ENCODE peak calls at places on chromosomes 1 and 21, in six cellular contexts. S is stomach, P is aorta, K is A549, V is esophagus muscularis mucosa, Y is astrocyte. U is an unnamed sample. For H3K4me1, the result is how much of the 10 kb centered on the place peaks cover.

GRCh38 chr21:41402231-41402630 is 23.8 kb upstream of the MX1 start:
- DNase-seq in K (no peak), P (peak), S (no peak), V (no peak), Y (no peak), U (peak)

GRCh38 chr1:92482665-92483441 is 3.9 kb downstream of the GFI1 start:
- DNase-seq in K (no peak), P (no peak), V (no peak), S (no peak), Y (no peak), U (no peak)

GRCh38 chr1:162179121-162179520 is 109.6 kb downstream of the NOS1AP start:
- DNase-seq in P (no peak), Y (no peak), K (no peak), V (no peak), S (peak), U (no peak)

GRCh38 chr1:79005945-79006344 is 585 bp downstream of the ADGRL4 start:
- DNase-seq in P (no peak), S (no peak), K (no peak), V (no peak), Y (peak), U (no peak)

GRCh38 chr1:198788561-198789064 is 149.8 kb downstream of the PTPRC start:
- DNase-seq in V (no peak), P (no peak), K (no peak), S (no peak), Y (no peak), U (no peak)

GRCh38 chr1:167090289-167090942 is at the start of gene GPA33:
- DNase-seq in V (no peak), K (no peak), S (no peak), Y (no peak), P (no peak), U (no peak)

GRCh38 chr1:108554682-108555081 is 5.2 kb upstream of the EEIG2 start:
- DNase-seq in K (no peak), Y (no peak), P (no peak), S (no peak), V (no peak), U (no peak)

GRCh38 chr1:55723001-55723400 is 507.8 kb upstream of the USP24 start:
- DNase-seq in K (no peak), S (no peak), V (no peak), P (no peak), Y (peak), U (no peak)

GRCh38 chr1:56064705-56065104 is 514.7 kb downstream of the PLPP3 start:
- DNase-seq in V (no peak), K (peak), P (no peak), Y (no peak), S (no peak), U (no peak)

GRCh38 chr1:166172106-166172505 is 5.3 kb upstream of the FAM78B start:
- DNase-seq in K (no peak), Y (no peak), S (no peak), V (no peak), P (no peak), U (no peak)

GRCh38 chr1:93672069-93672468 is 9.6 kb downstream of the BCAR3 start:
- DNase-seq in S (peak), K (peak), Y (peak), V (no peak), P (no peak), U (peak)

GRCh38 chr21:45643021-45643980 is at the start of gene PCBP3:
- DNase-seq in V (peak), K (peak), P (peak), Y (peak), S (peak), U (peak)

GRCh38 chr1:71049951-71050598 is 2.5 kb upstream of the PTGER3 start:
- DNase-seq in Y (peak), K (peak), V (no peak), P (no peak), S (no peak), U (no peak)

GRCh38 chr1:26409191-26409751 is 1.3 kb upstream of the LIN28A start:
- DNase-seq in P (no peak), S (no peak), V (no peak), Y (no peak), K (peak), U (no peak)

GRCh38 chr1:8660455-8660854 is 157.0 kb downstream of the RERE start:
- DNase-seq in V (no peak), S (no peak), P (peak), K (no peak), Y (peak), U (peak)

GRCh38 chr1:212640223-212640885 is 31.8 kb downstream of the ATF3 start:
- DNase-seq in K (no peak), Y (no peak), S (no peak), P (no peak), V (no peak), U (no peak)

GRCh38 chr1:159007734-159008133 is 2.0 kb upstream of the IFI16 start:
- DNase-seq in V (no peak), K (no peak), P (no peak), S (no peak), Y (no peak), U (no peak)

GRCh38 chr1:44786138-44786840 is 1.7 kb downstream of the BEST4 start:
- DNase-seq in K (peak), V (no peak), S (peak), P (peak), Y (peak), U (peak)

GRCh38 chr21:28801906-28802305 is 190.8 kb downstream of the LTN1 start:
- DNase-seq in V (no peak), Y (no peak), S (no peak), P (no peak), K (no peak), U (no peak)

GRCh38 chr21:37699024-37699770 is 217.1 kb downstream of the KCNJ6 start:
- DNase-seq in S (no peak), V (no peak), Y (no peak), P (no peak), K (no peak), U (no peak)

GRCh38 chr1:193019442-193020026 is 39.6 kb downstream of the UCHL5 start:
- DNase-seq in S (no peak), K (peak), P (no peak), V (no peak), Y (peak), U (no peak)

GRCh38 chr1:160907976-160908375 is 23.0 kb upstream of the ITLN1 start:
- DNase-seq in P (no peak), Y (peak), S (peak), V (no peak), K (no peak), U (no peak)

GRCh38 chr1:37734629-37735591 is 30.0 kb downstream of the EPHA10 start:
- DNase-seq in K (no peak), V (no peak), P (peak), Y (no peak), S (no peak), U (no peak)

GRCh38 chr1:181033799-181034391 is at the start of gene MR1:
- DNase-seq in V (peak), K (peak), Y (peak), P (no peak), S (no peak), U (no peak)

DNA sequence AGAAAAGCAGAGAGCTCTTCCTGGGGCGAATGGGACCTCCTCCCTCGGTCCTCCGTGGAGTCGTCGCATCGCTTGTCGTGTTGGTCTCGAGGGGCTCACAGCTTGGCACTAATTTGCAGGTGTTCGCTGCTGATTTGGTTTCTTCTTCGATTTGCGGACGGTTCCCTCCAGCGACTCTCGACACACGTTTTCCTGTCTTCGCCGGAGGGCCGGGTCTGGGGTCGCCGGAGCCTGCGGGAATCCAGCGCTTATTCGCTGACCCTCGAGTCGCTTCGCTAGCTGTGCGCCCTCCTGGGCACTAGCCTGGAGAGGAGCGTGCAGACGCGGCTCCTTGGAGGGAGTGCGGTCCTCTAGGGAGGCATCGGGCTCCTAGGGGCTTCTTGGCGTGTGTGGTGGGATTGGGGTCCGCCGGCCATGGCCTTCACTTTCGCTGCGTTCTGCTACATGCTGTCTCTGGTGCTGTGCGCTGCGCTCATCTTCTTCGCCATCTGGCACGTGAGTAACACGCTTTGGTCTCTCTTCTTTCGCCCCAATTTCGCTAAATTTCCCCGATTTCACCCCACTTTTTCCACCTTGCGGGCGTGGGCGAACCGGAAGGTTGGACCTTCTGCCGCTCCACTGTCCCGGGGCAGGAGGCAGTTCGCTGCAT is 768 bp downstream of the CNIH3 start:
- DNase-seq in P (no peak), K (no peak), Y (no peak), S (no peak), V (no peak), U (no peak)
- H3K4me3 ChIP-seq in P (no peak), K (peak), Y (peak), S (peak), V (peak), U (peak)

GRCh38 chr1:201406831-201407406 is 7.8 kb upstream of the LAD1 start:
- DNase-seq in K (peak), V (no peak), P (no peak), S (peak), Y (no peak), U (no peak)

GRCh38 chr1:201408176-201408814 is 9.2 kb upstream of the LAD1 start:
- DNase-seq in K (peak), P (peak), S (peak), V (no peak), Y (peak), U (peak)

GRCh38 chr1:201411292-201411691 is 10.2 kb downstream of the TNNI1 start:
- DNase-seq in V (no peak), K (no peak), P (no peak), S (no peak), Y (no peak), U (no peak)

GRCh38 chr1:201408815-201409200 is 9.7 kb upstream of the LAD1 start:
- DNase-seq in K (no peak), S (no peak), P (no peak), Y (no peak), V (no peak), U (no peak)

DNA sequence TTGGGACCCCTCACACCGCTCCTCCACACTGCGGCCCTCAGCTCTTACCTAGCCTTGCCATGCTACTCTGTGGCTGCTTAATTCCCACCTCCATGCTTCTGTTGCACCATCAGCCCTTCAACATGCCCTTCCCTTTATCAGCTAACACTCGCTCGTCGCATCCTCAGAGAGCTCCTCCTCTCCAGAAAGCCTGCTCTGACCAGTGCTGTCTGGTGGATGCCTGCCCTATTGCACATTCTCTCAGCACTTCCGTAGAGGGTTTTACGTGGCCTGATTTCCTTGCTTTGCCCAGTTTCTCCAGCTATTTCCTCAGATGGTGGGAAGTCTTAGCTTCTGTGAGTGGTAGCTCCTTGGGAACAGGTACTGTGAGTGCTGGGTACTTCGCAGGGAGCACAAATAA is 10.3 kb upstream of the LAD1 start:
- DNase-seq in K (no peak), V (no peak), P (no peak), Y (no peak), S (no peak), U (no peak)
- H3K4me1 ChIP-seq in K (under half), V (under half), P (under half), Y (under half), S (under half), U (under half)

DNA sequence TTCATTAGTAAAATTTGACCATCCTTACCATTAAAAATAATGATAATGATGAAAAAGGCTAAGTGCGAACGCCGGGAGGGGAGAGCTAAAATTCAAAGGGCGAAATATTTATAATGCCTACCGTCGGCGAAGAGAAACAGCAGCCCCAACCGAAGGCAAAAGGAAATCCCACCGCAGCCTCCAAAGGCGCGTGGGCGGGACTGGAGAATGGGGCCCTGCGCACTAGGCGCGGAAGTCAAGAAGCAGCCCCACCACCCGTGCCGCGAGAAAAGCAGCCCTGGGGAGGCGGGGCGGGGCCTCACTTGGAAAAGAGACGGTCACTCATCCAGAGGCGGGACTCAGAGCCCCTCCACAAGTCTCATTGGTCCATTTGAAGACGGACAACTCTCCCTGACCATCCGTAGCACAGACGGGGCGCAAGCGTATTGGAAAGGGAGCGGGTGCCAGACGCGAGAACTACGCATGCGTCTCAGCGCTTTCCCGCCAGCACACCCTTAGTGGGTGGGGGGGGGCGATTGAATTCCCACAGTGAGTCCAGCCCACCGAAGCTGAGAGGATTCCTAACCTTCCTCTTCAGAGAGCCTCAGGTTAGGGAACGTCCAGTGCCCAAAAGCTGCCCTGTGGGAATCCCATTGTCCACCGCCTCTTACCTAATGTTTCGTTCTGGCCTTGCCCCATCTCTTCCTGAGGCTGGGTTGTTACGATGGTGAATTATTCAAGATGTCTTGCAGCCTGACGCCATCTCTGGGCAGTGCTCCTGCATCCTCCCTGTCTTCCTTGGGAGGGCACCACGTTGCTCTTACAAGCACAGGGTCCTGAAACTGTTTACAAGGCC is 19.0 kb downstream of the MTX1 start:
- DNase-seq in Y (peak), V (peak), P (peak), S (peak), K (peak), U (peak)
- H3K4me3 ChIP-seq in Y (peak), V (peak), P (peak), S (peak), K (peak), U (peak)

GRCh38 chr1:46465981-46466476 is 23.6 kb upstream of the DMBX1 start:
- DNase-seq in P (no peak), S (no peak), K (no peak), Y (no peak), V (no peak), U (no peak)
- H3K4me1 ChIP-seq in P (under half), S (under half), K (under half), Y (under half), V (under half), U (under half)

DNA sequence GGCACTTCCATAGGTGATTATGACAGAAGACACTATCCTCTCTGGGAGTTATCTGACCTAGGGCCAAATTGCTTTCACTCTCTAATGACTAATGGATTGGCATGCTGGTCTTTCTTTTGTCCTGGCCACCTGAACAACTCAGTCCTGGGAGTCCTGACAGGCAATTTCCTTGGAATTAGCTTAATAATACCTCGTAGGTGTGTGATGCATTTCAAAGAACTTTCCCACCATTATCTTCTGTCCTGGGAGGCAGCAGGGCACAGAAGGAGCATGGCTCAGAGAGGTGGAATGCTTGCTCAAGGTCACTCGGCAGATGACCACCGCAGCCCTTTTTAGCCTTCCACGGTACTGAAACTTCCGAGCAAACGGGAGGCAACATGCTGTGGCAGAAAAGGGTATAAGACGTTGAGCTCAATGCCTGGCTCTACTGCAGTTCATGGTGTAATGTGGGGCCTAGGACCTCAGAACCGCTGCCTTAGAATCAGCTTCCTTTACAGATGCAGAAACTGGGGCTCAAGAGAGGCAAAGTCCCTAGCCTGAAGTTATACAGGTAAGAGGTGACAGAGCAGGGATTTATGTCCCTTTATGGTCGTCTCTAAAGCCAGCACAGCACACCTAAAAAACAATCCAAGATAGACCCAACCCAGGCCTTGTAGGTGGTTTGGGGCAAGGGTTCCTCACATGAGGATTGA is 3.2 kb downstream of the ID3 start:
- DNase-seq in K (peak), S (no peak), P (peak), Y (peak), V (no peak), U (peak)
- H3K4me3 ChIP-seq in K (peak), S (peak), P (peak), Y (peak), V (peak), U (peak)

DNA sequence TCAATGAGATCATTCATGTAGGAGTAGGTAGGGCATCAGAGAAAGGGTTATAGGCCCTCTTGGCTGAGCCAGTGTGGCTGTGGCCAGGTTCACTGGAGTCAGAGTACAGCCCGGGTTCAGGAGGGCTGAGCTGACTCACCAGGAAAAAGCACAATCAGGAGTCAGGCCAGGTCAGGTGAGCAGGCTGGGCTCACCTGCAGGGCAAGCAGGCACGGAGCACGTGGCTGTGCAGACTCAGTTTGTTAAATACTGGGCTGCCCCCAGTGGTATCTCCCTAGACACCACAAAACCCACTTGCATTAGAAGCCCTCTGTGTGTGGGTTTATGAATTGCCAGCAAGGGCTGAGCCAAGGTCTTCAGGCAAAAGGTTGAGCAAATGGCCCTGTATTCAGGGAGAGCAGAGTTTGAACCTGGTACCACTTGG is 122.1 kb upstream of the SERBP1 start:
- DNase-seq in K (no peak), V (no peak), S (peak), P (no peak), Y (no peak), U (no peak)
- H3K4me1 ChIP-seq in K (under half), V (under half), S (under half), P (under half), Y (under half), U (under half)

DNA sequence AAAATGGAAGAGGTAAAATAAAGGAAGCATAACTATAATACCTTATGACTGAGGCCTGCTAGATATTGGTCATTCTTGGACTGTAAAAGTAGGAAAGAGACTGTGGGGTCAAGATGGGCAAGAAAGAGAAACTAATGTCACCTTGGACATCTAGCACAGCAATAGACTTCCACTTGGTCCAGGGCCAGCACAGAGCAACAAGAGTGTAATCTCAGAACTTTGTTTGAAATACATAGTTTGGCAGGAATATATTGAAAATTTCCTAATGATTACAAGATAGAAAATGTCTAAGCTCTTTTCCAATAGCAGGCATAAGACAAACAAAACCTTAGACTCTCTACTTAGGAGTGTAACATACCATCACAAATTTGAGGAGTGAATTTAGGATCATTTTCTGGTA is 4.6 kb downstream of the LRRC8C start:
- DNase-seq in Y (no peak), S (no peak), V (no peak), P (no peak), K (no peak), U (no peak)
- H3K4me3 ChIP-seq in Y (no peak), S (no peak), V (no peak), P (no peak), K (no peak), U (no peak)

U was measured in tibial artery.